ENCODE peak calls at places on chromosomes 5 and 9, in six cellular contexts. A is uterus, J is fibroblast of the aortic adventitia, B is thyroid gland, W is left lung, G is ovary. T is an unnamed sample.

GRCh38 chr9:88949425-88949824 is 41.8 kb upstream of the S1PR3 start:
- DNase-seq in A (peak; percentile 73), J (peak; percentile 66), B (no peak), W (no peak), G (peak; percentile 18), T (no peak)

GRCh38 chr5:51345106-51345505 is 38.1 kb upstream of the ISL1 start:
- DNase-seq in A (no peak), J (peak; percentile 77), B (no peak), W (no peak), G (no peak), T (no peak)

GRCh38 chr5:73447234-73448071 is 1.1 kb downstream of the FOXD1 start:
- DNase-seq in A (peak; percentile 16), J (peak; percentile 67), B (no peak), W (peak; percentile 82), G (peak; percentile 48), T (peak; percentile 47)

GRCh38 chr5:14545308-14545707 is 36.3 kb upstream of the OTULINL start:
- DNase-seq in A (no peak), J (no peak), B (no peak), W (no peak), G (no peak), T (no peak)

GRCh38 chr9:119453490-119453911 is 84.3 kb upstream of the BRINP1 start:
- DNase-seq in A (no peak), J (peak; percentile 45), B (no peak), W (no peak), G (no peak), T (no peak)

GRCh38 chr5:179827684-179828083 is 7.0 kb downstream of the SQSTM1 start:
- DNase-seq in A (peak; percentile 52), J (no peak), B (no peak), W (peak; percentile 78), G (no peak), T (no peak)

GRCh38 chr9:112793213-112793810 is 42.8 kb downstream of the SNX30 start:
- DNase-seq in A (peak; percentile 29), J (peak; percentile 66), B (peak; percentile 22), W (peak; percentile 89), G (peak; percentile 24), T (peak; percentile 88)

GRCh38 chr9:130001185-130001584 is 41.8 kb downstream of the FNBP1 start:
- DNase-seq in A (no peak), J (no peak), B (no peak), W (no peak), G (no peak), T (no peak)

GRCh38 chr9:113644321-113644720 is 180.8 kb downstream of the RGS3 start:
- DNase-seq in A (no peak), J (no peak), B (no peak), W (no peak), G (no peak), T (no peak)

GRCh38 chr9:135512241-135512603 is 9.0 kb upstream of the LCN1 start:
- DNase-seq in A (no peak), J (no peak), B (no peak), W (peak; percentile 33), G (no peak), T (no peak)
- H3K4me3 ChIP-seq in A (no peak overlapping the region), J (no peak overlapping the region), B (no peak overlapping the region), W (no peak overlapping the region), G (no peak overlapping the region), T (no peak overlapping the region)

DNA sequence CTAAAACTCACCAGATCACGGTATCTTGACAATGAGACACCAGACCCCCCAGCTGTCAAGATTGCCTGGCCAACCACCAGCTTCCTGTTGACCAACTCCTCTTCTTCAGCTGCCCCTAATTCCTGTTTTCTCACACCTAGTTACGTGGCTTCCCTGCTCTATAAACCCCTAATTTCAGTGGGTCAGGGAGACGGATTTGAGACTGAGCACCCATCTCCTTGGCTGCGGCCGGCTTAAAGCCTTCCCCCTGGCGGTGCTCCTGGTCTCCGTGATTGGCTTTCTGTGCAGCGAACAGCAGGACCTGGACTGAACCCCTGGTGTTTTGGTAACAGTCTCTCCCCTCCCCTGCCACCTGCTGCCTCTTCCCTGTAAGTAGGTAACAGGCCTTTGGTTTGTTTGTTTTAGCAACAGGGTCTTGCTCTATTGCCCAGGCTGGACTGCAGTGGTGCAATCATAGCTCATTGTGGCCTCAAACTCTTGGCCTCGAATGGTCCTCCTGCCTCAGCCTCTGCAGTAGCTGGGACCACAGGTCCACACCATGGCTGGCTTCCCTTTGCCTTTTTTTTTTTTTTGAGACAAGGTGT is 4.9 kb upstream of the ENTPD2 start:
- DNase-seq in A (no peak), J (no peak), B (no peak), W (no peak), G (no peak), T (no peak)
- TF ChIP-seq CTCF in A (no peak), J (no peak), B (no peak), W (no peak), G (no peak), T (no peak)

GRCh38 chr5:3598725-3599282 is 3.2 kb downstream of the IRX1 start:
- DNase-seq in A (no peak), J (no peak), B (no peak), W (no peak), G (no peak), T (no peak)

GRCh38 chr5:3599283-3600105 is 3.9 kb downstream of the IRX1 start:
- DNase-seq in A (no peak), J (no peak), B (no peak), W (peak; percentile 76), G (no peak), T (no peak)

GRCh38 chr5:3597727-3598082 is 2.1 kb downstream of the IRX1 start:
- DNase-seq in A (no peak), J (no peak), B (no peak), W (no peak), G (no peak), T (no peak)

GRCh38 chr5:3597002-3597726 is 1.5 kb downstream of the IRX1 start:
- DNase-seq in A (no peak), J (peak; percentile 6), B (no peak), W (no peak), G (no peak), T (no peak)

DNA sequence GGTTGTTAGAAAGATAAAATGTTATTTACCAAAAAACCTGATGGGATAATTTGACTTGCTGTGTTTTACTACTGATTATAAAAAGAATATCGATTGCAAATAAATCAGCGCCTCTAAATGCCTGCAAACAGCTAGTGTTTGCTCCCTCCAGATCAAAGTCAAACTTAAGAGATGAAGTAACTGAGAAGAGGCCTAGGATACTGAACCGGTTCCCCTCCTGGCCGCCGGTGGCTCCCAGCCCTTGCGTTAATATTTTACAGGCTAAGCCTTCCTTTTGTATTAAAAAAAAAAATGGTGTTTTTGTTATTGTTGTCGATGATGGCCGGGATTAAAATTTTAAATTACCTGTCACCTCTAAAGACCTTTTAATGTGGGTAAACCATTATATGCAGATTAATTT is 2.6 kb downstream of the IRX1 start:
- DNase-seq in A (no peak), J (no peak), B (no peak), W (no peak), G (no peak), T (no peak)
- H3K4me3 ChIP-seq in A (no peak overlapping the region), J (no peak overlapping the region), B (no peak overlapping the region), W (no peak overlapping the region), G (no peak overlapping the region), T (no peak overlapping the region)

GRCh38 chr9:132236662-132237311 is 74.9 kb downstream of the NTNG2 start:
- DNase-seq in A (no peak), J (no peak), B (no peak), W (peak; percentile 17), G (no peak), T (no peak)
- TF ChIP-seq CTCF in A (no peak), J (no peak), B (no peak), W (peak; percentile 50), G (no peak), T (no peak)

GRCh38 chr5:68290260-68290674 is 74.7 kb downstream of the PIK3R1 start:
- DNase-seq in A (peak; percentile 78), J (peak; percentile 62), B (peak; percentile 67), W (no peak), G (peak; percentile 38), T (no peak)
- H3K4me3 ChIP-seq in A (peak overlapping the region; percentile 47), J (no peak overlapping the region), B (peak overlapping the region; percentile 14), W (no peak overlapping the region), G (peak overlapping the region; percentile 22), T (peak overlapping the region; percentile 85)

T was measured in GM12865.